ENCODE peak calls at places on chromosomes 3 and 15, in five cellular contexts. Z is IMR-90; W is AML-193; M is activated T-cell treated with anti-CD3 and anti-CD28 coated beads, Interleukin-2, amount 50 U/mL, for 72 hours; B is testis. H is an unnamed sample.
A peak's percentile ranks its signal among the peaks of the same experiment; 100 is the strongest.

GRCh38 chr15:99994849-99995248 is 261.6 kb upstream of the LYSMD4 start:
- DNase-seq in B (no peak), W (no peak), Z (no peak), M (no peak), H (no peak)

GRCh38 chr3:197365621-197366020 is 67.2 kb upstream of the DLG1 start:
- DNase-seq in W (no peak), Z (no peak), B (no peak), M (no peak), H (no peak)

GRCh38 chr3:8420613-8421012 is 81.0 kb upstream of the LMCD1 start:
- DNase-seq in B (no peak), Z (no peak), W (no peak), M (no peak), H (no peak)

GRCh38 chr3:141228385-141228784 is 3.2 kb upstream of the PXYLP1 start:
- DNase-seq in B (no peak), M (no peak), Z (no peak), W (no peak), H (no peak)

GRCh38 chr3:13427662-13428603 is 7.8 kb upstream of the NUP210 start:
- DNase-seq in Z (no peak), B (no peak), W (no peak), M (peak; percentile 37), H (no peak)

GRCh38 chr3:190877925-190878324 is 15.4 kb upstream of the GMNC start:
- DNase-seq in M (peak; percentile 4), B (peak; percentile 76), W (no peak), Z (no peak), H (no peak)

GRCh38 chr3:58299839-58300516 is 6.1 kb upstream of the RPP14 start:
- DNase-seq in W (peak; percentile 62), Z (peak; percentile 73), M (no peak), B (no peak), H (peak; percentile 33)

GRCh38 chr3:166284994-166285393 is 447.8 kb upstream of the BCHE start:
- DNase-seq in W (no peak), M (no peak), Z (peak; percentile 61), B (no peak), H (no peak)

GRCh38 chr3:115397433-115397832 is 225.9 kb upstream of the GAP43 start:
- DNase-seq in W (no peak), M (no peak), Z (peak; percentile 76), B (no peak), H (no peak)

GRCh38 chr3:73073091-73073707 is 11.7 kb downstream of the EBLN2 start:
- DNase-seq in W (no peak), Z (peak; percentile 21), M (no peak), B (no peak), H (no peak)

GRCh38 chr15:39232512-39232911 is 348.4 kb upstream of the THBS1 start:
- DNase-seq in Z (peak; percentile 95), B (no peak), W (no peak), M (no peak), H (peak; percentile 94)